ENCODE peak calls at places on chromosomes 7 and 10, in four cellular contexts. X, N, V and B are unnamed samples.

GRCh38 chr7:299169-299568 is 9.2 kb downstream of the FOXL3 start:
- DNase-seq in V (no peak), X (no peak), N (peak; percentile 34), B (no peak)

GRCh38 chr7:69739906-69740545 is 141.8 kb downstream of the AUTS2 start:
- DNase-seq in X (peak; percentile 46), N (no peak), V (no peak), B (no peak)

GRCh38 chr7:6607651-6608051 is 7.8 kb upstream of the ZNF853 start:
- DNase-seq in V (no peak), X (no peak), N (no peak), B (no peak)

GRCh38 chr10:71397340-71398212 is 856 bp downstream of the CDH23 start:
- DNase-seq in V (no peak), N (no peak), X (no peak), B (no peak)

GRCh38 chr7:107785926-107786325 is 17.1 kb downstream of the SLC26A3 start:
- DNase-seq in V (no peak), N (no peak), X (no peak), B (no peak)

GRCh38 chr10:64219271-64220025 is 698.2 kb downstream of the REEP3 start:
- DNase-seq in V (no peak), X (no peak), N (no peak), B (no peak)

GRCh38 chr7:77791336-77791735 is 6.9 kb downstream of the TMEM60 start:
- DNase-seq in N (no peak), X (no peak), V (no peak), B (no peak)

GRCh38 chr10:52314007-52314821 is at the start of gene DKK1:
- DNase-seq in V (peak; percentile 56), N (peak; percentile 72), X (peak; percentile 41), B (peak; percentile 36)

GRCh38 chr7:130985361-130985760 is 251.4 kb upstream of the KLF14 start:
- DNase-seq in N (no peak), X (no peak), V (no peak), B (no peak)
- H3K27ac ChIP-seq in N (no peak overlapping the region), X (peak overlapping the region; percentile 60), V (no peak overlapping the region), B (peak overlapping the region; percentile 76)

DNA sequence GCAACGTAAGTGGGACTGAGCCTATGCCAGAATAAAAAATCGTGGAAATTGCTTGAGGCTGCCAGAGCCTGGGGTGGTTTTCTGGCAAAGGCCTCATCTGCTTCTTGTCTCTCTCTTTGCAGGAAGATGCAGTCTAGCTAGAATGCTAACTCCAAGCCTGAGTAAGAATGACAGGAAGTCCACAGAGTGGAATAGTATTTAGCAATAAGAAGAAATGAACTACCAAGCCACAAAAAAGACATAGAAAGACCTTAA is 83.9 kb downstream of the ZNF467 start:
- DNase-seq in X (no peak), V (no peak), N (no peak), B (no peak)
- H3K4me3 ChIP-seq in X (no peak overlapping the region), V (no peak overlapping the region), N (no peak overlapping the region), B (no peak overlapping the region)

DNA sequence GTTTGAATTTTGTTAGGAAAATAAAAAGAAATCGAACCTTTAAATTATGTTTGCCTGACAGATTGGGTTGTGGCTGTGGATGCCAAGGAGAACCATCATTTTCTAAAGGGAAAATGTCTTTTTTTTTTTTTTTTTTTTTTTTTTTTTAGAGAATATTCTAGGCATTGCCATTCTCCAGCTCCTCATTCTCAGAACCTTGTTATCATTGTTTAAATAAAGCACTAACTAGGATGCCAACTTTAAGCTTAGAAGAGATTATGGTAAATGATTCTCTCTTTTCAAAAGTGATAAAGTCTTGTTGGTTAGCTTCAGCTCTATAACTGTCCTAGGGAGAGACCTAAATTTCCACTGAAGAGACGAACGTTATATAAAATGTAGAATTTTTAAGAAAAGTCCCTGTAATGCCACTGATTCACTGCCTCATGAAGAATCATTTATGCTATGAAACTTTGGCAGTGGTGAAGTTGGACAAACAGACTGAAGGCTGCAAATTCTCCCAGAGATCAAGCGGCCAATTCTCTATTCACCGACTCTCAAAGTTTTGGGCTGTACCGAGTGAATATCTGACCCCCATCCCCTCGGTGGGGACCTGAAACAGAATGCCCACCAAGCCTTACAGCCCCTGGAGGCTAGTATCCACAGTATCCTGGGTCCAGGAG is 207.9 kb upstream of the PITRM1 start:
- DNase-seq in N (no peak), V (no peak), X (no peak), B (no peak)
- TF ChIP-seq CTCF in N (no peak), V (no peak), X (no peak), B (no peak)

GRCh38 chr10:62638062-62638477 is 166.4 kb upstream of the ADO start:
- DNase-seq in X (no peak), V (no peak), N (no peak), B (no peak)
- H3K27ac ChIP-seq in X (peak overlapping the region; percentile 63), V (no peak overlapping the region), N (peak overlapping the region; percentile 41), B (peak overlapping the region; percentile 83)